ENCODE peak calls at places on chromosomes 5 and 9, in ten cellular contexts. J, S, K, T, D, Z, U, N, C and B are unnamed samples. For H3K36me3 and H3K9me3, the result is how much of the 10 kb centered on the place peaks cover.

GRCh38 chr5:67985686-67986387 is 229.7 kb upstream of the PIK3R1 start:
- DNase-seq in S (peak), J (no peak), K (no peak), C (no peak), U (no peak), N (no peak), T (no peak), D (no peak), Z (no peak), B (no peak)

GRCh38 chr5:173923236-173924104 is 35.3 kb downstream of the CPEB4 start:
- DNase-seq in D (no peak), T (peak), K (no peak), N (no peak), Z (no peak), C (no peak), S (peak), U (no peak), J (no peak), B (peak)

GRCh38 chr5:34524123-34524522 is 132.0 kb upstream of the RAI14 start:
- DNase-seq in Z (no peak), K (peak), S (peak), J (no peak), N (no peak), D (no peak), C (no peak), T (no peak), U (no peak), B (peak)

GRCh38 chr5:19927919-19928318 is 60.1 kb downstream of the CDH18 start:
- DNase-seq in C (peak), Z (no peak), S (peak), N (no peak), J (peak), T (peak), U (no peak), D (no peak), K (no peak), B (no peak)

GRCh38 chr5:68464424-68464823 is 248.9 kb downstream of the PIK3R1 start:
- DNase-seq in U (peak), S (peak), D (no peak), C (no peak), J (no peak), T (no peak), N (no peak), K (peak), Z (no peak), B (no peak)

GRCh38 chr5:140148508-140148907 is 22.8 kb downstream of the IGIP start:
- DNase-seq in T (peak), C (peak), U (no peak), D (no peak), S (no peak), N (no peak), J (peak), Z (no peak), K (no peak), B (no peak)

GRCh38 chr9:129609486-129610192 is 11.3 kb downstream of the C9orf50 start:
- DNase-seq in K (no peak), J (peak), S (peak), Z (peak), N (peak), U (no peak), C (no peak), T (peak), D (no peak), B (no peak)

GRCh38 chr5:116273458-116274242 is 188.8 kb downstream of the COMMD10 start:
- DNase-seq in J (no peak), T (no peak), N (no peak), D (no peak), C (no peak), U (no peak), Z (no peak), S (no peak), K (peak), B (no peak)

GRCh38 chr5:10489810-10490426 is 48.2 kb downstream of the ROPN1L start:
- DNase-seq in C (no peak), Z (no peak), U (no peak), J (no peak), D (no peak), T (no peak), N (no peak), S (no peak), K (peak), B (peak)

GRCh38 chr9:37037137-37037743 is 3.2 kb upstream of the PAX5 start:
- DNase-seq in S (no peak), N (no peak), Z (no peak), D (no peak), J (no peak), C (no peak), K (no peak), T (peak), U (peak), B (no peak)

GRCh38 chr5:60287174-60287771 is 393.7 kb upstream of the PDE4D start:
- DNase-seq in N (peak), S (peak), D (no peak), Z (no peak), T (peak), J (peak), U (peak), K (peak), C (peak), B (peak)

GRCh38 chr9:77011973-77012817 is 7.3 kb upstream of the FOXB2 start:
- DNase-seq in J (peak), K (peak), N (peak), C (peak), Z (peak), T (peak), D (peak), S (peak), U (peak), B (peak)

GRCh38 chr9:80796662-80797426 is 892.5 kb downstream of the TLE1 start:
- DNase-seq in J (no peak), C (peak), D (no peak), S (no peak), U (no peak), N (no peak), Z (peak), K (no peak), T (peak), B (no peak)

GRCh38 chr9:82972446-82972845 is 90.5 kb downstream of the RASEF start:
- DNase-seq in U (no peak), K (no peak), C (no peak), D (no peak), J (no peak), T (no peak), S (no peak), Z (no peak), N (no peak), B (no peak)

GRCh38 chr5:79503794-79504495 is 10.0 kb downstream of the HOMER1 start:
- DNase-seq in C (no peak), D (no peak), J (no peak), N (no peak), Z (no peak), S (no peak), U (no peak), T (no peak), K (peak), B (no peak)

GRCh38 chr5:112059601-112060135 is 302.7 kb upstream of the NREP start:
- DNase-seq in U (no peak), C (no peak), K (no peak), N (no peak), D (no peak), Z (no peak), T (no peak), S (no peak), J (no peak), B (no peak)

GRCh38 chr9:23962101-23962500 is 136.1 kb upstream of the ELAVL2 start:
- DNase-seq in S (no peak), C (no peak), J (peak), T (no peak), D (no peak), K (peak), U (no peak), N (no peak), Z (no peak), B (no peak)

GRCh38 chr9:130882696-130883225 is 13.9 kb downstream of the QRFP start:
- DNase-seq in N (no peak), Z (no peak), D (no peak), K (no peak), J (no peak), S (no peak), T (no peak), U (no peak), C (no peak), B (no peak)
- H3K36me3 ChIP-seq in N (under half), Z (under half), D (half or more), K (under half), J (half or more), S (half or more), T (under half), U (half or more), C (half or more), B (half or more)

GRCh38 chr5:44981708-44982107 is 173.0 kb downstream of the MRPS30 start:
- DNase-seq in J (no peak), K (no peak), Z (no peak), N (no peak), C (no peak), T (no peak), D (no peak), S (no peak), U (no peak), B (no peak)

GRCh38 chr5:44991693-44992092 is 182.9 kb downstream of the MRPS30 start:
- DNase-seq in J (no peak), S (no peak), C (no peak), N (no peak), Z (no peak), D (no peak), K (no peak), U (no peak), T (no peak), B (no peak)

GRCh38 chr5:44983006-44983405 is 174.3 kb downstream of the MRPS30 start:
- DNase-seq in J (no peak), N (no peak), K (no peak), C (no peak), S (no peak), Z (no peak), D (no peak), T (peak), U (no peak), B (no peak)

DNA sequence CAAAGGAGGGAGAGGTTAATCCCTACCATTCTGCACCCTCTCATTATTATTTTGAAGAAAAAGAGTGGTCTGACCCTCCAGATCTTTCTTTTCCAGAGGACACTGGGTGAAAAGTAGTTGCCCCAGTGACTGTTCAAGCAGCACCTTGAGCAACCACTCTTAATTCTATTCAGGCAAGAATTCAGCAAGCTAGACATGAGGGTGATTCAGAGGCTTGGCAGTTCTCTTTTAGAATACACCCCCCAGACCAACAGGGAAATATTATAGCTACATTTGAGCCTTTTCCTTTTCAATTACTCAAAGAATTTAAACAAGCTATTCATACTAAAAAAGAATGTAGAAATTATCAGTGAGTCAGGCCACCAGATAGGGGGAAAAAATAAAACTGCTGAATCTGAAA is 178.3 kb downstream of the MRPS30 start:
- DNase-seq in S (no peak), U (no peak), J (no peak), N (no peak), K (no peak), D (no peak), Z (no peak), C (no peak), T (no peak), B (no peak)
- H3K9me3 ChIP-seq in S (under half), U (under half), J (under half), N (under half), K (under half), D (under half), Z (under half), C (under half), T (under half), B (under half)

GRCh38 chr9:5750569-5750968 is 82.3 kb downstream of the ERMP1 start:
- DNase-seq in T (no peak), S (no peak), N (no peak), Z (no peak), U (no peak), C (no peak), J (no peak), K (no peak), D (no peak), B (no peak)
- H3K36me3 ChIP-seq in T (under half), S (half or more), N (under half), Z (under half), U (under half), C (under half), J (half or more), K (under half), D (half or more), B (under half)

GRCh38 chr9:101418518-101419111 is 17.0 kb downstream of the ALDOB start:
- DNase-seq in C (no peak), Z (no peak), S (no peak), D (no peak), K (no peak), J (no peak), T (no peak), U (no peak), N (no peak), B (no peak)
- H3K9me3 ChIP-seq in C (under half), Z (under half), S (under half), D (under half), K (under half), J (under half), T (under half), U (under half), N (under half), B (under half)

DNA sequence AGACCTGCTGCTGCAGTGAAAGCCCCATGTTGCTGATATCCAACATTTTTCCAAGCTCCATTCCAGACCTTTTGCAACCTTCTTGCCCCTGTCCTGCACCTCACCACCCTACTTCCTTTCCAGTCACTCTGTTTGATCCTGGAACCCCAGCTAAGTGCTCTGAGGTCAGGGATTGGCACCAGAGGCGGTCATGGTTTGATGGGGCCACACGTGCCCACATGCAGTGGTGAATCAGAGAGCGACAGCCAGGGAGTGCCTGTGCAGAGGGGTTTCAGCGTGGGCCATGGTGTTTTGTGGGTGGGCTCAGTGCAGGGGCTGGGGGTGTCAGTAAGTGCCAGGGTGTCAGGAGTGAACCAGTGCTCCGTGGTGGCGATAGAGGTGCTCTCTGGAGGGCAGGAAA is 7.2 kb downstream of the TPM2 start:
- DNase-seq in U (no peak), C (no peak), K (no peak), T (no peak), N (no peak), Z (no peak), J (no peak), S (no peak), D (no peak), B (no peak)
- H3K36me3 ChIP-seq in U (under half), C (under half), K (under half), T (under half), N (under half), Z (under half), J (under half), S (under half), D (under half), B (under half)